ENCODE peak calls at places on chromosomes 2 and 18, in seven cellular contexts. V, X, Q, O, D, N and F are unnamed samples.

GRCh38 chr2:115163572-115163971 is 721.1 kb downstream of the DPP10 start:
- DNase-seq in V (no peak), X (no peak), Q (no peak), O (no peak), D (no peak), N (no peak), F (no peak)

GRCh38 chr18:23088343-23088742 is 46.9 kb upstream of the CABLES1 start:
- DNase-seq in V (no peak), X (peak), Q (no peak), O (no peak), D (no peak), N (no peak), F (no peak)

GRCh38 chr18:944440-944839 is 39.8 kb downstream of the ADCYAP1 start:
- DNase-seq in V (no peak), X (no peak), Q (no peak), O (no peak), D (no peak), N (no peak), F (peak)

GRCh38 chr2:224904390-224904789 is 137.9 kb downstream of the DOCK10 start:
- DNase-seq in V (no peak), X (no peak), Q (no peak), O (no peak), D (no peak), N (no peak), F (no peak)

GRCh38 chr2:196149926-196150325 is 21.5 kb downstream of the STK17B start:
- DNase-seq in V (no peak), X (no peak), Q (no peak), O (no peak), D (no peak), N (no peak), F (no peak)

GRCh38 chr18:6956495-6956894 is 161.1 kb downstream of the LAMA1 start:
- DNase-seq in V (no peak), X (no peak), Q (no peak), O (no peak), D (no peak), N (no peak), F (no peak)

GRCh38 chr2:1968988-1969700 is 224.8 kb upstream of the PXDN start:
- DNase-seq in V (no peak), X (no peak), Q (no peak), O (no peak), D (no peak), N (no peak), F (no peak)

GRCh38 chr2:7847321-7847720 is 834.5 kb upstream of the ID2 start:
- DNase-seq in V (no peak), X (no peak), Q (no peak), O (no peak), D (no peak), N (peak), F (no peak)

GRCh38 chr2:68294187-68294586 is 25.6 kb downstream of the CNRIP1 start:
- DNase-seq in V (no peak), X (no peak), Q (no peak), O (no peak), D (no peak), N (no peak), F (no peak)

GRCh38 chr2:152571035-152571766 is 146.1 kb downstream of the PRPF40A start:
- DNase-seq in V (no peak), X (no peak), Q (no peak), O (no peak), D (no peak), N (no peak), F (no peak)

GRCh38 chr2:102082591-102083586 is 59.7 kb upstream of the IL1R1 start:
- DNase-seq in V (no peak), X (no peak), Q (peak), O (no peak), D (no peak), N (peak), F (peak)
- H3K4me3 ChIP-seq in V (no peak), X (no peak), Q (no peak), O (no peak), D (no peak), N (no peak), F (no peak)

DNA sequence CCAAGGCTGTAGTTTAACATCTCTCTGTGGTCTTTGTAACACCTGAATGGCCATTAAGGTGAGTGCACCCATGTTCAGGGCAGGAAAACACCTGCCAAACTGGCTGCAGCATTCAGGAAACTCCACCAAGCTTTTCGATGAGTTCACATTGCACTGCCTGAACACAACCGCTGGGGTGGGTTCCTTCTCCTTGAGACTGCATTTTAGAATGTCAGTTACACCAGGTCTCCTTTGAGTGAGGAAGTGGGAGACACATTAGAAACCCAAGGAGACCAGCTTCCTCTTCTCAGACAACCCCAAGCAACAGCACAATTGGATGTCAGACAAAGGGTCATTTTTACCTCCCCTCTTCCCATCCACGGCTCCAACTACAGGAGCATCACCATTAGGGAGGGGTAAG is 35.2 kb downstream of the CYRIA start:
- DNase-seq in V (no peak), X (no peak), Q (no peak), O (no peak), D (no peak), N (no peak), F (no peak)
- H3K4me3 ChIP-seq in V (no peak), X (no peak), Q (no peak), O (no peak), D (no peak), N (no peak), F (no peak)

GRCh38 chr2:38977047-38977446 is 87.4 kb downstream of the ARHGEF33 start:
- DNase-seq in V (no peak), X (no peak), Q (no peak), O (no peak), D (no peak), N (no peak), F (no peak)
- H3K4me3 ChIP-seq in V (no peak), X (no peak), Q (no peak), O (no peak), D (no peak), N (no peak), F (no peak)

GRCh38 chr2:162379719-162380580 is 36.0 kb downstream of the GCA start:
- DNase-seq in V (no peak), X (no peak), Q (no peak), O (no peak), D (no peak), N (no peak), F (no peak)
- H3K4me3 ChIP-seq in V (no peak), X (no peak), Q (no peak), O (no peak), D (peak), N (no peak), F (no peak)

DNA sequence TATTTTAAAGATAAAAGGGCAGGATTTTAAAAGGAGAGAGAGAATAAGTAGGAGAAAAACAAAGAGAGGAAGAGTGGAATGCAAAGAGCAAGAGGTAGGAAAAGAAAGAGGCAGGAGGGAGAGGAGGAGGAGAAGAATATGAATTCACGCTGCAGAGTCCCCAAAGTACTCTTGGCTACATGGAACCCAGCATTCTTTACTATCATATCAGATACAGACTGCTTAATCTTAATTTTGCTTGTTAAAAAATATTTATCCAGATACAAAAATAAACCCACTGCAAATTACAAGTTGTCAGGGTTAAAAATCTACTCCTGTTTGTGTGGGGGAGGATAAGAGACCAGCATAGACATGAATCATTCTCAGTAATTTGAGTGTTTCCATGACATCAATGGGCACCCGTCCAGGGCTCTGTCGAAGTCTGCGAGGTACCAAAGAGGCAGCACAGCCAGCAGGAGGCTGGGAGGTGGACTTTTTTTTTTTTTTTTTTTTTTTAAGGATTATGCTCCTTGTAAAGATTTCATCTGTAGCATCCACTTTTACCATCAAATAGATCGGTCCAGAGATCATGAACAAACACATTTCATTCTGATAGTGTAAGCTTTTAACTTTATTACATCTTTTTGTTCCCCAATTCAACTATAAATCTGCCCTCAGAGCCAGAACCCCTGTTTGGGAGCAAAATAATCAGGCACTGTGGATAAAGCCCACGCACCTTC is 182.2 kb downstream of the TCF4 start:
- DNase-seq in V (no peak), X (peak), Q (peak), O (peak), D (no peak), N (no peak), F (peak)
- H3K4me3 ChIP-seq in V (no peak), X (peak), Q (no peak), O (peak), D (no peak), N (peak), F (peak)

DNA sequence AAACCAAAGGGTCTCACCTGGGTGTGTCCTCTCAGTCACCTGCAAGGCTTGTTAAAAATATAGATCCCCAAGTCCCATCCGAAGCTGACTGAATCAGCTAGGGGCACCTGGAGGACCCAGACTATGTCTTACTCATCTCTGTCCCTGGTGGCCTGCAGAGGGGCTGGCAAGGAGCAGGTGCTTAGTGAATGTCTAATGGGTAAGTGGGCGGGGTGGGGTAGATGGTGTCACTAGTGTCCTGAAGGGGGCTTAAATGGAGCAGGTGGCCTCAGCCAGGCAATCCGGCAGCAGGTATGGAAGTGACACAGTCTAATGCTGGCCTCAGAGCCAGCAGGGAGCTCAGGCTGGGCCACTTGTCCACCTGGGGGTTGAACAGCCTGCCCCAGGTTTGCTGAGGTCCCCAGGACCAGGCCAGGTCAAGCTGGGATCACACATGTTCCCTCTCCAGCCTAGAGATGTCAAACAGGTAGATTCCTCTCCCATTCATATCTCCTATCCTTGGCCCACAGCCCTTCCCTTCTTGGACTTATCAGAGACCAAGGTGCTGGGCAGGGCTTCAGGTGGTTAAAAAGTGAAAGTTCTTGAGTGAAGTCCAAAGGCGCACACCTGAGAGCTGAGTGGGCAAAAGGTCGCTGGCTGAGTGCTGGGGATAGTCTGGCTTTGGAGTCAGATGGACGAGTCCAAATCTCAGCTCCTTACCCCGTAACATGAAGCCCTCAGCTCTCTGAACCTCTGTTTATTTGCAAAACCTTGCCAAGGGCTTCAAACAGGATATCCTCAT is 1.6 kb downstream of the STEAP3 start:
- DNase-seq in V (no peak), X (no peak), Q (no peak), O (no peak), D (no peak), N (no peak), F (no peak)
- H3K4me3 ChIP-seq in V (peak), X (no peak), Q (no peak), O (no peak), D (no peak), N (no peak), F (peak)

GRCh38 chr2:186422226-186422625 is 63.8 kb upstream of the ZC3H15 start:
- DNase-seq in V (peak), X (no peak), Q (peak), O (peak), D (peak), N (no peak), F (peak)
- H3K4me3 ChIP-seq in V (no peak), X (no peak), Q (no peak), O (no peak), D (no peak), N (no peak), F (no peak)